ENCODE peak calls at places on chromosome 16, in four cellular contexts. P is K562, O is GM12878, Q is HepG2. Y is an unnamed sample.

GRCh38 chr16:68978303-68978954 is 127.0 kb upstream of the HAS3 start:
- DNase-seq in P (no peak), O (no peak), Q (no peak), Y (no peak)

GRCh38 chr16:84085774-84086173 is 31.0 kb downstream of the MBTPS1 start:
- DNase-seq in P (no peak), O (no peak), Q (no peak), Y (no peak)

GRCh38 chr16:81480856-81481821 is 36.5 kb downstream of the CMIP start:
- DNase-seq in P (peak), O (peak), Q (peak), Y (no peak)

GRCh38 chr16:57976331-57976796 is 5.4 kb upstream of the CNGB1 start:
- DNase-seq in P (peak), O (no peak), Q (no peak), Y (no peak)

GRCh38 chr16:78748471-78748929 is 649.0 kb downstream of the WWOX start:
- DNase-seq in P (no peak), O (no peak), Q (no peak), Y (no peak)

GRCh38 chr16:49623501-49624266 is 232.2 kb downstream of the ZNF423 start:
- DNase-seq in P (no peak), O (no peak), Q (no peak), Y (no peak)

GRCh38 chr16:16025214-16025968 is 76.0 kb downstream of the ABCC1 start:
- DNase-seq in P (peak), O (no peak), Q (no peak), Y (peak)

GRCh38 chr16:57807968-57808528 is 5.8 kb upstream of the KIFC3 start:
- DNase-seq in P (peak), O (no peak), Q (peak), Y (peak)

GRCh38 chr16:65731840-65732239 is 610.0 kb upstream of the CDH11 start:
- DNase-seq in P (no peak), O (no peak), Q (no peak), Y (no peak)

GRCh38 chr16:49599281-49599680 is 225.7 kb downstream of the C16orf78 start:
- DNase-seq in P (no peak), O (no peak), Q (no peak), Y (no peak)

GRCh38 chr16:13032911-13033310 is 131.5 kb downstream of the SHISA9 start:
- DNase-seq in P (no peak), O (no peak), Q (no peak), Y (no peak)

GRCh38 chr16:57786632-57787518 is 15.4 kb downstream of the KIFC3 start:
- DNase-seq in P (no peak), O (no peak), Q (no peak), Y (no peak)

GRCh38 chr16:7998789-7999453 is 591.4 kb downstream of the TMEM114 start:
- DNase-seq in P (no peak), O (no peak), Q (no peak), Y (no peak)

GRCh38 chr16:49050607-49051006 is 231.0 kb downstream of the CBLN1 start:
- DNase-seq in P (no peak), O (no peak), Q (no peak), Y (no peak)

GRCh38 chr16:84438971-84439696 is 65.3 kb downstream of the MEAK7 start:
- DNase-seq in P (no peak), O (no peak), Q (no peak), Y (no peak)

GRCh38 chr16:30902070-30902972 is 5.9 kb downstream of the CTF1 start:
- DNase-seq in P (peak), O (no peak), Q (peak), Y (peak)

GRCh38 chr16:474420-475122 is 49.1 kb downstream of the RAB11FIP3 start:
- DNase-seq in P (no peak), O (no peak), Q (peak), Y (no peak)

GRCh38 chr16:70592106-70592571 is 54.2 kb upstream of the IL34 start:
- DNase-seq in P (no peak), O (no peak), Q (no peak), Y (no peak)

GRCh38 chr16:4415538-4416199 is 727 bp downstream of the CORO7 start:
- DNase-seq in P (peak), O (no peak), Q (peak), Y (no peak)

GRCh38 chr16:4701791-4702465 is 8.6 kb downstream of the NUDT16L1 start:
- DNase-seq in P (no peak), O (no peak), Q (no peak), Y (no peak)

GRCh38 chr16:21208831-21209230 is 2.5 kb downstream of the ZP2 start:
- DNase-seq in P (no peak), O (no peak), Q (no peak), Y (no peak)

GRCh38 chr16:19393226-19394074 is 24.2 kb upstream of the TMC5 start:
- DNase-seq in P (no peak), O (no peak), Q (no peak), Y (no peak)

GRCh38 chr16:47136101-47136820 is 7.5 kb downstream of the NETO2 start:
- DNase-seq in P (no peak), O (no peak), Q (peak), Y (no peak)

GRCh38 chr16:67555795-67556212 is 6.5 kb upstream of the CTCF start:
- DNase-seq in P (no peak), O (no peak), Q (no peak), Y (no peak)

GRCh38 chr16:17204248-17205043 is 266.3 kb downstream of the XYLT1 start:
- DNase-seq in P (no peak), O (no peak), Q (no peak), Y (no peak)

GRCh38 chr16:87536795-87537142 is 43.9 kb upstream of the ZCCHC14 start:
- DNase-seq in P (no peak), O (no peak), Q (no peak), Y (no peak)

GRCh38 chr16:70737377-70738082 is 51.7 kb upstream of the MTSS2 start:
- DNase-seq in P (no peak), O (peak), Q (no peak), Y (no peak)

GRCh38 chr16:85003723-85004586 is 7.4 kb downstream of the ZDHHC7 start:
- DNase-seq in P (peak), O (no peak), Q (no peak), Y (no peak)

GRCh38 chr16:67449739-67450138 is 18.8 kb downstream of the HSD11B2 start:
- DNase-seq in P (no peak), O (no peak), Q (no peak), Y (no peak)

GRCh38 chr16:83699817-83700216 is 108.0 kb upstream of the HSBP1 start:
- DNase-seq in P (no peak), O (no peak), Q (no peak), Y (no peak)

GRCh38 chr16:57390635-57391307 is 13.8 kb upstream of the CCL17 start:
- DNase-seq in P (no peak), O (no peak), Q (no peak), Y (no peak)

GRCh38 chr16:8108991-8109509 is 481.3 kb downstream of the TMEM114 start:
- DNase-seq in P (peak), O (no peak), Q (no peak), Y (no peak)

GRCh38 chr16:84985079-84986065 is 26.0 kb downstream of the ZDHHC7 start:
- DNase-seq in P (peak), O (no peak), Q (no peak), Y (no peak)

GRCh38 chr16:74073471-74073870 is 223.1 kb upstream of the PSMD7 start:
- DNase-seq in P (no peak), O (no peak), Q (no peak), Y (no peak)

GRCh38 chr16:80375973-80376372 is 164.8 kb upstream of the DYNLRB2 start:
- DNase-seq in P (no peak), O (no peak), Q (no peak), Y (no peak)
- TF ChIP-seq ESRRA in P (no peak), O (no peak), Q (no peak), Y (no peak)

GRCh38 chr16:28211758-28212531 is at the start of gene XPO6:
- DNase-seq in P (peak), O (no peak), Q (peak), Y (peak)

GRCh38 chr16:28210264-28210663 is 1.5 kb downstream of the XPO6 start:
- DNase-seq in P (no peak), O (no peak), Q (no peak), Y (no peak)

GRCh38 chr16:28213396-28213795 is 1.6 kb upstream of the XPO6 start:
- DNase-seq in P (no peak), O (no peak), Q (no peak), Y (no peak)

GRCh38 chr16:28210979-28211505 is 723 bp downstream of the XPO6 start:
- DNase-seq in P (peak), O (no peak), Q (peak), Y (peak)

DNA sequence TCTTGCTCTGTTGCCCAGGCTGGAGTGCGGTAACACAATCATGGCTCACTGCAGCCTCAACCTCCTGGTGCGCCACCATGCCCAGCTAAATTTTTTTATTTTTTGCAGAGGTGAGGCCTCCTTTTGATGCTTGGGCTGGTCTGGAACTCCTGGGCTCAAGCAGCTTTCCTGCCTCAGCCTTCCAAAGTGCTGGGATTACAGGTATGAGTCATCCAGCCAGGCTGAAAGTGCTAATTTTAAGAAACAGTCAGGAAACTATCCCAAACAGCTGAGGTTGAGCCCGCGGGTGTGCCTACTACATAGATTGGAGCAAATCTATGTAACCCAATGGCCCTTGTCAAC is 738 bp upstream of the XPO6 start:
- DNase-seq in P (no peak), O (no peak), Q (no peak), Y (no peak)
- TF ChIP-seq RFX5 in P (no peak), O (no peak), Q (no peak), Y (no peak)

GRCh38 chr16:52555572-52555971 is 8.6 kb upstream of the TOX3 start:
- DNase-seq in P (no peak), O (no peak), Q (no peak), Y (no peak)
- TF ChIP-seq BHLHE40 in P (no peak), O (no peak), Q (no peak), Y (no peak)

GRCh38 chr16:73010150-73010676 is 37.7 kb downstream of the ZFHX3 start:
- DNase-seq in P (no peak), O (no peak), Q (no peak), Y (no peak)

GRCh38 chr16:73013974-73014373 is 34.0 kb downstream of the ZFHX3 start:
- DNase-seq in P (no peak), O (no peak), Q (no peak), Y (no peak)

GRCh38 chr16:73011926-73012325 is 36.0 kb downstream of the ZFHX3 start:
- DNase-seq in P (no peak), O (no peak), Q (no peak), Y (no peak)

GRCh38 chr16:73014768-73015167 is 33.2 kb downstream of the ZFHX3 start:
- DNase-seq in P (no peak), O (no peak), Q (no peak), Y (no peak)

GRCh38 chr16:73012341-73012740 is 35.6 kb downstream of the ZFHX3 start:
- DNase-seq in P (no peak), O (no peak), Q (no peak), Y (no peak)
- TF ChIP-seq ESRRA in P (no peak), O (no peak), Q (no peak), Y (no peak)

DNA sequence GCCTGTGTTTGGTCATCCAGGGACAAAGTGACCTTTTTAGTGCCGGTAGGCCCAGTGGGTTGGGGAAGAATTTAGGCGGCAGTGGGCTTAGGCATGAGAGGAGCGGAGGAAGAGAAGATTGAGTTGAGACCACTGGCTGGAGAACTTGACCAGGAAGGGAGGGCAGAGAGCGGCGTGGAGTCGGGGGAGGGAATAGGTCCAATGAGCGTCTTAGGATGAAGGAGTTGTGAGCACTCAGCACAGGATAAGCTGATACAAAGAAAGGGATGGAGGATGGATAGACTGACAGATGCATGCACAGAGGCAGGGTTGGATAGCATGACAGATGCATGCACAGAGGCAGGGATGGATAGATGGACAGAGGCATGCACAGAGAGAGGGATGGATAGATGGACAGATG is 8.0 kb downstream of the IL32 start:
- DNase-seq in P (no peak), O (no peak), Q (no peak), Y (no peak)
- TF ChIP-seq RFX5 in P (no peak), O (no peak), Q (no peak), Y (no peak)

GRCh38 chr16:86243571-86244154 is 266.7 kb upstream of the FOXF1 start:
- DNase-seq in P (no peak), O (no peak), Q (no peak), Y (no peak)
- TF ChIP-seq BHLHE40 in P (no peak), O (no peak), Q (no peak), Y (no peak)

DNA sequence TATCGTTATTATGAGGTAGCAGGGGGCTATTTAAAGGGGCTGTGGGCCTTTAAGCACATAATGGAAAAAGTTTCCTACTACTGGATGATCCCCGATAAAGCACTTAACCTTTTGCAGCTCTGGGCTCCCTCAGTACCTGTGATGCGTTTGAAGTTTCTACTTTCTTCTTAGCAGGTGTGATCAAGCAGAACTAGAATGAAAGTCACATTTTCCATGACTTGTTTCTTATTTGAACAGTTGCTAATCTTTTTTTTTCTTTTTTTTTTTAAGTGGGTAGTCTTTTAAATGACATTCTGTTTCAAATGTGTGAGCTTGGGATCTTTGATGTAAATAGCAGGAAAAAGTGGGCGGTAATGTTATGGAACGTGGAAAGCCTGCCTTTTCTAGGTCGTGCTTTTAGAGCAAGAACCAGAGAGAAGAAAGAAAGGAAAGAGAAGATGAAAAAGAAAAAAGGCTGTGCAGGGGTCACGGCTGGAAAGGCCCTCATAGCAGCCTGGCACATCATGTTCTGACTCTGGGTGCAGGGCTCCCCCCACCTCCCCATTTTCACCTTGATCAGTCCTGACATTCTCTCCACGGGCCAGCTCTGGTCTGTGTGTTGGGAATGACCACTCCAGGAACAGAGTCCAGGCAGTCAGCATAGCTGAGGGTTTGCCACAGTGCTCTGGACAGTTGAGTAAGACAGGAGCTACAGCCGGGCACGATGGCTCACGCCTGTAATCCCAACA is 150.6 kb downstream of the CLEC16A start:
- DNase-seq in P (no peak), O (no peak), Q (no peak), Y (no peak)
- TF ChIP-seq ESRRA in P (no peak), O (no peak), Q (no peak), Y (no peak)

Y was measured in A549.